ENCODE peak calls at places on chromosomes 5 and 9, in nine cellular contexts. I is mammary epithelial cell, D is fibroblast of lung, A is pancreas, Y is adrenal gland, H is A549, P is AG04450, K is GM12878, S is tibial nerve. J is an unnamed sample.

GRCh38 chr9:4837768-4838546 is 45.2 kb downstream of the RCL1 start:
- DNase-seq in S (no peak), Y (no peak), D (peak; percentile 96), I (no peak), P (peak; percentile 49), H (no peak), K (no peak), A (no peak), J (no peak)

GRCh38 chr5:142981886-142982820 is 212.0 kb downstream of the ARHGAP26 start:
- DNase-seq in K (no peak), I (peak; percentile 94), D (peak; percentile 96), A (peak; percentile 86), H (no peak), P (peak; percentile 76), Y (peak; percentile 63), S (peak; percentile 61), J (peak; percentile 94)

GRCh38 chr9:127177221-127177620 is 54.8 kb upstream of the ANGPTL2 start:
- DNase-seq in A (no peak), H (no peak), Y (no peak), S (no peak), K (no peak), P (no peak), I (no peak), D (no peak), J (no peak)

GRCh38 chr5:138559937-138560336 is 15.3 kb downstream of the HSPA9 start:
- DNase-seq in P (no peak), D (no peak), I (no peak), Y (no peak), S (no peak), H (no peak), A (no peak), K (no peak), J (peak; percentile 92)

GRCh38 chr5:180807654-180808414 is 5.2 kb upstream of the MGAT1 start:
- DNase-seq in H (no peak), K (no peak), D (no peak), S (no peak), I (no peak), P (no peak), A (no peak), Y (no peak), J (no peak)

GRCh38 chr5:73947876-73948275 is 321.9 kb downstream of the ARHGEF28 start:
- DNase-seq in Y (no peak), H (no peak), P (no peak), A (no peak), K (no peak), D (no peak), I (no peak), S (no peak), J (no peak)

GRCh38 chr9:68999393-69000105 is 14.4 kb downstream of the PRKACG start:
- DNase-seq in A (peak; percentile 77), P (peak; percentile 24), Y (peak; percentile 82), I (peak; percentile 54), K (peak; percentile 66), H (peak; percentile 54), D (peak; percentile 55), S (no peak), J (peak; percentile 48)

GRCh38 chr5:155069961-155070360 is 56.4 kb downstream of the KIF4B start:
- DNase-seq in D (no peak), I (no peak), K (no peak), P (no peak), H (no peak), A (no peak), S (no peak), Y (no peak), J (no peak)

GRCh38 chr9:37200572-37201005 is 80.2 kb downstream of the ZCCHC7 start:
- DNase-seq in D (peak; percentile 77), A (no peak), Y (no peak), P (no peak), S (no peak), H (no peak), I (peak; percentile 74), K (no peak), J (no peak)

GRCh38 chr5:132322266-132322665 is 28.1 kb downstream of the SLC22A4 start:
- DNase-seq in D (no peak), A (no peak), P (no peak), S (no peak), I (no peak), H (no peak), Y (no peak), K (no peak), J (no peak)

GRCh38 chr5:96816991-96817390 is 9.2 kb upstream of the ERAP1 start:
- DNase-seq in H (no peak), A (no peak), Y (no peak), I (no peak), K (no peak), D (no peak), P (no peak), S (no peak), J (no peak)

GRCh38 chr5:33524476-33524875 is 83.7 kb downstream of the TARS1 start:
- DNase-seq in Y (no peak), A (no peak), K (no peak), D (no peak), S (no peak), I (peak; percentile 32), H (no peak), P (no peak), J (no peak)

GRCh38 chr9:3708751-3709150 is 182.9 kb upstream of the RFX3 start:
- DNase-seq in H (no peak), D (peak; percentile 32), A (no peak), P (no peak), K (peak; percentile 9), S (no peak), Y (peak; percentile 45), I (peak; percentile 34), J (peak; percentile 94)

GRCh38 chr9:113646491-113646890 is 183.0 kb downstream of the RGS3 start:
- DNase-seq in D (no peak), I (no peak), A (no peak), H (no peak), K (no peak), Y (no peak), P (no peak), S (no peak), J (no peak)

GRCh38 chr5:128199104-128199503 is 115.5 kb downstream of the SLC12A2 start:
- DNase-seq in D (peak; percentile 91), H (no peak), A (peak; percentile 39), P (no peak), K (no peak), I (peak; percentile 63), Y (no peak), S (no peak), J (no peak)

DNA sequence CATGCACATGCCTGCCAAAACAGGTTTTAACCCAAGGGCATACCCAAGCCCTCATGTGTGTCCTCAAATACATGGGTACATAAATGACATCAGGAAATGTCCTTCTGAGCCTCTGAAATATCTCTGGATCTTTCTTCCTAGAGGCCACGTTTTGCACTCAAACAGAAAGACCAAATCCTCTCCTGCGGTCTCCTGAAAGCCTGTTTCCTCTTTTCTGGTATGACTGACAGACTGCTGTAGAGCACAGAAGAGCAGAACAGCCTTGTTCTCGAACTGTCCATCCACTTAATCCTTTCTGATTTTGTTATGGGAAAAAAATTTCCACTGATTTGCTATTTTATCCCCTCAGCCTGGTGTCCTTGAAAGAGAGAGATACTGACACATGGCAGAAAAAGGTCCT is 107.2 kb downstream of the ASTN2 start:
- DNase-seq in D (no peak), A (no peak), I (no peak), Y (no peak), P (no peak), S (no peak), H (no peak), K (no peak), J (no peak)
- H3K4me3 ChIP-seq in D (no peak overlapping the region), A (no peak overlapping the region), I (no peak overlapping the region), Y (no peak overlapping the region), P (no peak overlapping the region), S (no peak overlapping the region), H (no peak overlapping the region), K (no peak overlapping the region), J (no peak overlapping the region)

DNA sequence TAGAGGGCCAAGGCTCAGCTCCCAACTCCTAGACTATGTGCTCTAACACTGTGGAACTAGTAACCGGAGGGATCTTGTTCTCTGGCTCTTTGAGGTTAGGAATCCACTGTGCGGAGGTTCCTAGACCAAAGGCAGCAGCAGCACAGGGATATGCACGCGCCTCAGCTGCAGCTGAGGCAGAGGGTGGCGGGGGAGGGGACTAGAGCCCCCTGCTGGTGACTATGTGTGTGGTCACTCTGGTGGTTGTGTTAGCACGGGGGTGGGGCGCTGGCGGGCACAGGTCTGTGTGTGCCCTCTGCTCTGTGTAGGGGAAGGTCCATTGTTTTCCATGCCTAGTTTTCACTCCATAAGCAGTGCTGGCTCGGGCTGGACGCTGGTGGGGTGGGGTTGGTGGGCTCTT is 458.0 kb upstream of the IZUMO3 start:
- DNase-seq in S (no peak), Y (no peak), K (no peak), A (no peak), P (no peak), D (no peak), I (no peak), H (no peak), J (no peak)
- TF ChIP-seq CTCF in S (no peak), Y (no peak), K (peak; percentile 7), A (no peak), P (no peak), D (no peak), I (no peak), H (no peak), J (no peak)

GRCh38 chr5:58490397-58491072 is 700 bp upstream of the GAPT start:
- DNase-seq in K (no peak), P (no peak), I (no peak), D (no peak), H (no peak), S (no peak), Y (no peak), A (no peak), J (no peak)

GRCh38 chr5:58496488-58496887 is 5.3 kb downstream of the GAPT start:
- DNase-seq in P (no peak), I (no peak), S (no peak), H (no peak), Y (no peak), A (no peak), D (no peak), K (no peak), J (no peak)

GRCh38 chr5:58493136-58493535 is 1.9 kb downstream of the GAPT start:
- DNase-seq in D (no peak), H (no peak), P (no peak), Y (no peak), K (no peak), A (no peak), I (no peak), S (no peak), J (no peak)

GRCh38 chr5:58491216-58491892 is at the start of gene GAPT:
- DNase-seq in K (peak; percentile 9), D (no peak), I (no peak), Y (no peak), P (no peak), H (no peak), A (no peak), S (no peak), J (no peak)
- H3K27ac ChIP-seq in K (no peak within 1 kb of the TSS), D (no peak within 1 kb of the TSS), I (no peak within 1 kb of the TSS), Y (no peak within 1 kb of the TSS), P (no peak within 1 kb of the TSS), H (no peak within 1 kb of the TSS), A (no peak within 1 kb of the TSS), S (no peak within 1 kb of the TSS), J (no peak within 1 kb of the TSS)

DNA sequence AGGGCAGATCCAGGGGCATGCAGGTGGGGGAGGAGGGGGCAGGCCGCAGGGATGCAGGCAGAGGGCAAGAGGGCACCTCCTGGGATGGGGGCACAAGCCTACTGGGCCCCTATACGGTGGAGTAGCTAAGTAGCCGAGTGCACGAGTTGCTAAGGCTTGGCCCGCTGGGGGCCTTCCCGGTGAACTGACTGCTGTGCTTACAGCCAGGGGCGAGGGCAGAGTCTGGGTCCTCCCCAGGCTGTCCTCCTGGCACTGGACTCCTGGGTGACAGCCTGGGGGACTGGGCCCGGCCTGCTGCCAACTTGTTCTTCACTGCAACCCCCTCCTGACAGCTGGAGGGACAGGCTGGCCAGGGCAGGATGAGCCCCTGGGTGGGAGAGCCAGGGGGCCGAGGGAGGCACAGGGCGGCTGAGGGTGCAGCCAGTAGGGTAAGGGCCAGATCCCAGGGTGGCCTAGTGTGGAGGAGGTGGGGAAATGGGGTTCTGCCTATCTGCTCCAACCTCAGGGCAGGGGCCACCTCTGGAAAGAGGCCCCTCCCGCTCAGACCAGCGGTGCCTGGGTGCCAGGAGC is 1.7 kb upstream of the EGFL7 start:
- DNase-seq in K (no peak), A (no peak), I (no peak), Y (peak; percentile 0), D (no peak), S (no peak), H (no peak), P (no peak), J (no peak)
- H3K4me3 ChIP-seq in K (no peak overlapping the region), A (no peak overlapping the region), I (no peak overlapping the region), Y (no peak overlapping the region), D (no peak overlapping the region), S (no peak overlapping the region), H (no peak overlapping the region), P (no peak overlapping the region), J (no peak overlapping the region)

J was measured in thyroid gland.